ENCODE peak calls at places on chromosome 6, in five cellular contexts. X, D, M, U and I are unnamed samples.

GRCh38 chr6:30687659-30688431 is 1.4 kb upstream of the PPP1R18 start:
- DNase-seq in M (no peak), D (no peak), X (peak; percentile 63), U (no peak), I (no peak)

GRCh38 chr6:111973897-111974639 is 79.8 kb upstream of the CCN6 start:
- DNase-seq in X (no peak), M (no peak), U (no peak), D (no peak), I (no peak)

GRCh38 chr6:131197716-131198115 is 62.4 kb downstream of the AKAP7 start:
- DNase-seq in M (no peak), D (no peak), X (no peak), U (no peak), I (no peak)

GRCh38 chr6:125984311-125984710 is 2.0 kb upstream of the TRMT11 start:
- DNase-seq in X (no peak), M (no peak), D (no peak), U (no peak), I (no peak)

GRCh38 chr6:109184638-109185037 is 89.3 kb downstream of the CEP57L1 start:
- DNase-seq in U (no peak), M (no peak), D (no peak), X (no peak), I (no peak)

GRCh38 chr6:134678436-134678889 is 271.4 kb downstream of the ALDH8A1 start:
- DNase-seq in U (no peak), X (peak; percentile 30), M (peak; percentile 91), D (no peak), I (no peak)

GRCh38 chr6:116268589-116269293 is 11.0 kb downstream of the TSPYL1 start:
- DNase-seq in M (peak; percentile 72), U (no peak), D (no peak), X (no peak), I (peak; percentile 60)

GRCh38 chr6:126293891-126294524 is 45.9 kb upstream of the CENPW start:
- DNase-seq in U (no peak), D (no peak), M (no peak), X (no peak), I (no peak)

GRCh38 chr6:75283907-75284284 is 696 bp downstream of the TMEM30A start:
- DNase-seq in X (no peak), M (no peak), U (no peak), D (no peak), I (no peak)

GRCh38 chr6:126143650-126144260 is 157.4 kb downstream of the TRMT11 start:
- DNase-seq in D (no peak), M (no peak), X (no peak), U (no peak), I (no peak)

GRCh38 chr6:15426926-15427325 is 181.1 kb downstream of the JARID2 start:
- DNase-seq in D (no peak), X (no peak), U (no peak), M (no peak), I (no peak)

DNA sequence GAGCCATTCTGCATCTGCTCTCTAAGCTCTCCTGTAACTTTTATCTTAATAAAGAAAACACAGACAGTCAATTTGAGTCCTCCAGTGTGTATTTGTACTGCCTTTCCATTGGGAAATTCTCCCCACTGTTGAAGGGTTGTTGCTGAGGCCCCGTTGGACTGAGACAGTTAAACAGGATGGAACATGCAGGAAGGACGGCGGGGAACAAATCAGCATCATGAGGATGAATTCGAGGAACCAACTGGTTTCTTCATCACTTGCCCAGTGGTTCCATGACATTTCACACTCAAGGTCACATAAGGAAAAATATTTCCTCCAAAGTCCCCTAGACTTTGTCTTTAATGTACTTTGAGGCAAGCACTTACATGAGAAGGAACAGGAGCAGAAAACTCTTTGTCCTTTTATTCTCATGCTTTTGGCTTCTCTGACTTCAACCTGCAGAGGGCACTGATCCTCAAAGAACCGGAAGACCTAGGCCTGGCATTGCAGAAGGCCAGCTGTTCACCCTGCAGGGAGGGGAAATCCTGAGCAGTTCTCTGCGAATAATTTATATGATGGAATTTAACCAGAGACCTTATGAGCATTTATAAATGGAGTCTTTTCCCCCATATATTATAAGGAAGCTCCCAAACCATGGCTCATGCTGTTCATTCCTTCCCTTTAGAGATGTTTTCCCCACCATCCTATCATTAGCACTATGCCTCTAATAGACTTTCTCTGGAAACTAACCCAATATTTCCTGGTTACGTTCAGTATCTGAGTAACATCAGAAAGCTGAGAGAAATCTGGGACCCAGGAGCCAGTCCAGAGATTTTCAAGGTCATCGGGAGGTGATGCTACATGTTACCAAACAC is 55.2 kb upstream of the ADGRF1 start:
- DNase-seq in M (peak; percentile 78), U (peak; percentile 43), X (peak; percentile 64), D (no peak), I (peak; percentile 69)
- TF ChIP-seq CTCF in M (peak; percentile 83), U (peak; percentile 78), X (peak; percentile 66), D (no peak), I (peak; percentile 85)

GRCh38 chr6:32240686-32241085 is 16.8 kb upstream of the NOTCH4 start:
- DNase-seq in M (no peak), X (no peak), U (no peak), D (no peak), I (no peak)
- TF ChIP-seq CTCF in M (no peak), X (no peak), U (no peak), D (no peak), I (no peak)

GRCh38 chr6:44681782-44682181 is 294.3 kb downstream of the CDC5L start:
- DNase-seq in X (no peak), M (no peak), D (no peak), U (peak; percentile 40), I (no peak)
- TF ChIP-seq CTCF in X (no peak), M (peak; percentile 21), D (no peak), U (no peak), I (no peak)

DNA sequence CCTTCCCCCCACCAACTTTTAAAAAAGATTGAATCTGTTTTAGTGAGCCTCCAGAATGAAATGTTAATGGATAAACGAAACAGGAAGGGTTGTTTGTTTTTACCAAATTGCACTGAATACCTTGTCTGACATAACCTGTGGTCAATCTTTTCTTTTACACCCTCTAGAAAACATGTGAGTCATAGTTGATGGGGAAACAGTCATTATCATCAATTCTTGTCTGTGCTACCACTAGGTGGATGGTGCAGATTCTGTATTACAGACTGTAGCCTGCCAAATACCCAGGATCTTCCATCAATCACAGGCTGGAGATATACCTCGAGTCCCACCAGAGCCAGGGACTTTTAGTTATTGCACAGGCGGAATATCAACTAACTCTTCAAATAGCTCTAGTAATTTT is 29.5 kb upstream of the PKIB start:
- DNase-seq in D (no peak), X (no peak), M (no peak), U (no peak), I (no peak)
- TF ChIP-seq CTCF in D (no peak), X (no peak), M (no peak), U (peak; percentile 33), I (no peak)

DNA sequence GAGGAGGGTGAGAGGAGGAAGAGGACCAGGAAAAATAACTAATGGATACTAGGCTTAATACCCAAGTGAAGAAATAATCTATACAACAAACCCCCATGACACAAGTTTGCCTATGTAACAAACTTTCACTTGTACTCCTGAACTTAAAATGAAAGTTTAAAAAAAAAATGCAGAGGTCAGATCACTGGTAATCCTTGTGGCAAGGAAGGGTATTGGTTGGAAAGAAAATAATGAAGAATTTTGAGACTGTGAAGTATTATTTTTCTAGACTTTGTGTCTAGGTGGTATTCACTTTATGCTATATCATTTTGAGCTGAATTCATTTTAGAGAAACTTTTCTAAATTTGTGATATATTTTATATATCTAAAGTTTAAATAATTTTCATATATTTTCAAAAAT is 547.5 kb downstream of the MMUT start:
- DNase-seq in D (no peak), U (no peak), M (no peak), X (no peak), I (no peak)
- TF ChIP-seq CTCF in D (no peak), U (peak; percentile 33), M (no peak), X (no peak), I (no peak)

DNA sequence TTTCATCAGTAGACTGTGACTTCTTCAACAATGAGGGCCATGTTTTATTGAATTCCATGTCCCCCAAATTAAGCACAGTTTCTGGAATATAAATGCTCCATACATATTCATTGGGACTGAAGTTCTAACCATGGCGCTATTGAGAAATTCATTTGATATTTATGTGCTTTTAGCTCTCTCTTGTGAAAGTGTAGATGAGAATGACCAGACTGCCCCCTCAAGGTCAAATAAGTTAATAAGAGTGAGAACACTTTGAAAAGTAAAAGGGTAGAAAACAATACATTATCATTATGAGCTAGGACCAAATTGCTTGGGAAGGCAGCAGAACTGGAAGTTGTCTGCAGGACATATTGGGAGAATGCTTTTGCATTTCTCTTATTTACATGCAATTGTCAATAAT is 597.9 kb downstream of the EPM2A start:
- DNase-seq in M (no peak), D (no peak), X (no peak), U (no peak), I (peak; percentile 15)
- TF ChIP-seq CTCF in M (no peak), D (no peak), X (no peak), U (peak; percentile 30), I (peak; percentile 14)